ENCODE peak calls at places on chromosomes 12 and 14, in seven cellular contexts. Z is ELR, U is EH, K is Daoy, W is sciatic nerve, M is B cell, G is tibial artery. P is an unnamed sample.

GRCh38 chr12:130335517-130336392 is 1.9 kb upstream of the PIWIL1 start:
- DNase-seq in Z (peak), U (peak), K (peak), W (no peak), M (no peak), G (no peak), P (no peak)

GRCh38 chr12:93778306-93778705 is 101.1 kb downstream of the CRADD start:
- DNase-seq in Z (peak), U (peak), K (peak), W (no peak), M (no peak), G (peak), P (peak)

GRCh38 chr14:79514700-79515099 is 696.6 kb downstream of the DIO2 start:
- DNase-seq in Z (peak), U (peak), K (peak), W (no peak), M (no peak), G (no peak), P (no peak)

GRCh38 chr14:88247228-88247627 is 75.8 kb downstream of the KCNK10 start:
- DNase-seq in Z (no peak), U (no peak), K (no peak), W (no peak), M (no peak), G (no peak), P (no peak)

GRCh38 chr12:113439606-113440030 is 17.4 kb downstream of the SDSL start:
- DNase-seq in Z (peak), U (peak), K (peak), W (no peak), M (no peak), G (no peak), P (no peak)

GRCh38 chr12:116370004-116370404 is 92.5 kb upstream of the MED13L start:
- DNase-seq in Z (peak), U (peak), K (peak), W (no peak), M (no peak), G (no peak), P (no peak)

GRCh38 chr12:95976416-95976832 is 19.7 kb downstream of the HAL start:
- DNase-seq in Z (peak), U (peak), K (peak), W (no peak), M (no peak), G (no peak), P (no peak)

GRCh38 chr12:123037791-123038190 is 57.3 kb downstream of the ARL6IP4 start:
- DNase-seq in Z (no peak), U (no peak), K (no peak), W (no peak), M (no peak), G (no peak), P (no peak)

GRCh38 chr14:65658202-65658601 is 245.7 kb downstream of the FUT8 start:
- DNase-seq in Z (peak), U (peak), K (no peak), W (no peak), M (no peak), G (no peak), P (no peak)

GRCh38 chr12:114829833-114830232 is 145.9 kb upstream of the TBX3 start:
- DNase-seq in Z (no peak), U (no peak), K (no peak), W (no peak), M (no peak), G (no peak), P (no peak)

GRCh38 chr12:26158078-26158764 is 33.4 kb upstream of the BHLHE41 start:
- DNase-seq in Z (no peak), U (no peak), K (no peak), W (no peak), M (no peak), G (no peak), P (no peak)

GRCh38 chr12:68646484-68646883 is 35.8 kb downstream of the RAP1B start:
- DNase-seq in Z (no peak), U (no peak), K (no peak), W (no peak), M (no peak), G (no peak), P (no peak)

GRCh38 chr12:66603981-66604380 is 74.9 kb downstream of the GRIP1 start:
- DNase-seq in Z (no peak), U (no peak), K (no peak), W (no peak), M (no peak), G (no peak), P (no peak)

GRCh38 chr14:90397401-90398314 is 829 bp downstream of the CALM1 start:
- DNase-seq in Z (peak), U (peak), K (peak), W (peak), M (peak), G (peak), P (peak)

GRCh38 chr14:106657460-106657859 is 1131.1 kb downstream of the TMEM121 start:
- DNase-seq in Z (no peak), U (no peak), K (no peak), W (no peak), M (peak), G (no peak), P (no peak)

GRCh38 chr12:47812797-47813490 is 6.8 kb downstream of the HDAC7 start:
- DNase-seq in Z (peak), U (peak), K (peak), W (peak), M (peak), G (peak), P (peak)

GRCh38 chr14:95524706-95525512 is 8.5 kb upstream of the SYNE3 start:
- DNase-seq in Z (peak), U (peak), K (no peak), W (no peak), M (no peak), G (no peak), P (no peak)

GRCh38 chr12:18935371-18935965 is 194.1 kb upstream of the PLEKHA5 start:
- DNase-seq in Z (no peak), U (no peak), K (no peak), W (no peak), M (no peak), G (no peak), P (no peak)

GRCh38 chr12:2396448-2396871 is 343.7 kb downstream of the CACNA1C start:
- DNase-seq in Z (no peak), U (peak), K (no peak), W (peak), M (no peak), G (peak), P (peak)

GRCh38 chr12:97940629-97941028 is 478.0 kb downstream of the RMST start:
- DNase-seq in Z (no peak), U (no peak), K (no peak), W (no peak), M (no peak), G (no peak), P (no peak)

GRCh38 chr14:74257078-74257987 is 18.1 kb downstream of the VSX2 start:
- DNase-seq in Z (peak), U (peak), K (peak), W (no peak), M (peak), G (no peak), P (no peak)

GRCh38 chr14:73227812-73228781 is 9.2 kb upstream of the PAPLN start:
- DNase-seq in Z (peak), U (peak), K (peak), W (no peak), M (no peak), G (peak), P (peak)

GRCh38 chr12:82359115-82359478 is 768 bp downstream of the METTL25 start:
- DNase-seq in Z (peak), U (peak), K (no peak), W (peak), M (no peak), G (no peak), P (no peak)